ENCODE peak calls at places on chromosomes 6 and 20, in eight cellular contexts. H is psoas muscle; R is progenitor cell of endocrine pancreas; D is GM23338; P is CD4-positive, alpha-beta T cell; Q is choroid plexus epithelial cell; G is GM20000; T is HCT116. C is an unnamed sample.
A peak's percentile ranks its signal among the peaks of the same experiment; 100 is the strongest.

GRCh38 chr6:44456070-44456965 is 68.8 kb downstream of the CDC5L start:
- DNase-seq in Q (peak; percentile 75), G (peak; percentile 71), D (peak; percentile 64), H (peak; percentile 65), T (peak; percentile 41), R (no peak), P (peak; percentile 13), C (no peak)

GRCh38 chr6:24431045-24431451 is 28.3 kb downstream of the MRS2 start:
- DNase-seq in D (peak; percentile 72), H (no peak), T (peak; percentile 38), R (no peak), G (peak; percentile 33), P (no peak), Q (peak; percentile 72), C (no peak)

GRCh38 chr20:53581444-53582311 is 12.0 kb downstream of the ZNF217 start:
- DNase-seq in H (no peak), T (no peak), D (no peak), Q (no peak), P (no peak), R (no peak), G (no peak), C (peak; percentile 52)

GRCh38 chr6:155014715-155015300 is 19.7 kb downstream of the TIAM2 start:
- DNase-seq in T (no peak), G (no peak), P (no peak), R (no peak), D (peak; percentile 48), H (no peak), Q (peak; percentile 83), C (no peak)

GRCh38 chr6:83879746-83880145 is 20.3 kb downstream of the CYB5R4 start:
- DNase-seq in P (no peak), Q (no peak), G (no peak), D (no peak), H (no peak), T (no peak), R (no peak), C (no peak)

GRCh38 chr20:17674722-17675518 is 7.1 kb downstream of the RRBP1 start:
- DNase-seq in H (no peak), R (no peak), P (no peak), T (no peak), G (no peak), Q (peak; percentile 71), D (no peak), C (no peak)

GRCh38 chr6:140909156-140909555 is 1223.6 kb upstream of the GJE1 start:
- DNase-seq in D (no peak), T (no peak), G (no peak), H (no peak), P (no peak), R (no peak), Q (peak; percentile 69), C (no peak)

GRCh38 chr20:57869291-57869950 is 159.6 kb upstream of the PMEPA1 start:
- DNase-seq in T (no peak), G (no peak), D (no peak), P (no peak), R (no peak), Q (no peak), H (no peak), C (no peak)

GRCh38 chr20:50399003-50399916 is 110.9 kb upstream of the PTPN1 start:
- DNase-seq in R (no peak), G (no peak), Q (no peak), T (no peak), P (no peak), H (peak; percentile 94), D (no peak), C (no peak)

GRCh38 chr20:47989957-47990356 is 204.7 kb upstream of the SULF2 start:
- DNase-seq in H (no peak), G (no peak), Q (no peak), R (no peak), T (no peak), P (no peak), D (no peak), C (no peak)

GRCh38 chr6:137867685-137868509 is 838 bp downstream of the TNFAIP3 start:
- DNase-seq in P (peak; percentile 64), G (peak; percentile 34), Q (no peak), T (no peak), R (no peak), H (peak; percentile 57), D (peak; percentile 54), C (no peak)

GRCh38 chr6:90131091-90131490 is 165.6 kb downstream of the BACH2 start:
- DNase-seq in Q (no peak), P (no peak), D (no peak), T (no peak), H (no peak), R (no peak), G (no peak), C (no peak)

GRCh38 chr6:33277663-33278391 is 904 bp downstream of the B3GALT4 start:
- DNase-seq in G (peak; percentile 47), D (peak; percentile 46), R (no peak), P (peak; percentile 10), Q (no peak), T (no peak), H (peak; percentile 55), C (no peak)

GRCh38 chr6:78345882-78346281 is 521.5 kb upstream of the IRAK1BP1 start:
- DNase-seq in H (no peak), Q (no peak), R (no peak), P (no peak), D (peak; percentile 47), G (no peak), T (no peak), C (no peak)

GRCh38 chr6:149566372-149567193 is at the start of gene GINM1:
- DNase-seq in G (peak; percentile 47), T (no peak), R (peak; percentile 49), H (peak; percentile 76), P (no peak), Q (peak; percentile 47), D (peak; percentile 77), C (no peak)

GRCh38 chr6:56076033-56076432 is 171.3 kb downstream of the COL21A1 start:
- DNase-seq in P (no peak), G (no peak), T (no peak), D (no peak), Q (no peak), H (no peak), R (no peak), C (no peak)

DNA sequence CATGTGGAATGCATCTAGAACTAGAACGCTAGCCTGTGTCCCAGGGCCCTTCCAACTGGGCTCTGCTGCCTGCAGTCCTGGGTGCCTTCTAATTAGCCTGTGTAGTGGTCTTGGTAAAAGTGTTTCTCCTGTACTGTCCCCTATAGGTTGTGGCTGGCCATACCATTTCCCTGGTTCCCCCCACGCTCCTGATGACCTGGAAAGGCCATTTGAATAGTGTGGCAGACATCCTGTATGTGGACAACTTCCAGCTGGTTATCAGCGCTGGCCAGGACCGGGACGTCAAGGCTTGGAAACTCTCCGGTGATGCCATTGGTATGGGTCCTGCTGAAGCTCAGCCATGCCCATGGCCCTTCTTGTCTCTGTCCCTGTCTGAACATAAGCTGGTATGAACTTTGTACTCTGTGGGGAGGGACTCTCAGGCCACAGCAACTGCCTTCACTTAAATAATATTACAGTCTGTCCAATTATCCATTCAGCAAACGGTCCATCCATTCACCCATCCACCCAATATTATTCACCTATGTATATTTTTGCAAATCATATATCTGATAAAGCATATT is 60.7 kb downstream of the SUN5 start:
- DNase-seq in D (peak; percentile 18), R (no peak), H (no peak), Q (no peak), P (no peak), T (no peak), G (no peak), C (peak; percentile 62)
- TF ChIP-seq CTCF in D (peak; percentile 25), R (no peak), H (no peak), Q (no peak), P (no peak), T (no peak), G (no peak), C (no peak)

DNA sequence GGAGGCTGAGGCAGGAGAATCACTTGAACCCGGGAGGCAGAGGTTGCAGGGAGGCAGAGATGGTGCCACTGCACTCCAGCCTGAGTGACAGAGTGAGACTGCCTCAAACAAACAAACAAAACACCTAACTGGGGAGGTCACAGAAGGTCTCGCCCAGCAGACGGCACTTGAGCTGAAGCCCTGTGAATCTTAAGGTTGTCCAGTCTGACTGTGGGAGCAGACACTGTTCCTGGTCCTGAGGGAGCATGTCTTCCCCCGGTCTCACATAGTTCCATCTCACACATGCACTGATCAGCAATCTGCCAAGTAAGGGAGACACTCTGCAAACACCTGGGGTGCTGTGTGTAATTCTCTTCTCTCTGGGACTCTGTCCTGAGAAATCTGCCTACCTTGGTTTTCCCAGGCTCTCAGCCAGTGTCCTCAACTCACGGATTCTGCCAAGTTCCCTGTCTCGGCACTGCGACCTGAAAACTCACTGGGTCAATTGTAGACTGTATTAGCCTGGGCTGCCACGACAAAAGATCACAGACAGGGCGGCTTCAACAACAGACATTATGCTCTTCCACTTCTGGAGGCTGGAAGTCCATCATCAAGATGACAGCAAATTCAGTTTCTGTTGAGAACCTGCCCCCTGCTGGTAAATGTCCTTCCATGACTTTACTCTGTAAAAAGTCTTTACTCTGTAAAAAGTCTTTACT is 94.3 kb downstream of the JPH2 start:
- DNase-seq in Q (peak; percentile 81), R (no peak), H (no peak), D (peak; percentile 83), T (no peak), P (no peak), G (no peak), C (no peak)
- TF ChIP-seq CTCF in Q (peak; percentile 73), R (peak; percentile 54), H (peak; percentile 49), D (peak; percentile 55), T (peak; percentile 60), P (peak; percentile 55), G (peak; percentile 28), C (peak; percentile 75)

DNA sequence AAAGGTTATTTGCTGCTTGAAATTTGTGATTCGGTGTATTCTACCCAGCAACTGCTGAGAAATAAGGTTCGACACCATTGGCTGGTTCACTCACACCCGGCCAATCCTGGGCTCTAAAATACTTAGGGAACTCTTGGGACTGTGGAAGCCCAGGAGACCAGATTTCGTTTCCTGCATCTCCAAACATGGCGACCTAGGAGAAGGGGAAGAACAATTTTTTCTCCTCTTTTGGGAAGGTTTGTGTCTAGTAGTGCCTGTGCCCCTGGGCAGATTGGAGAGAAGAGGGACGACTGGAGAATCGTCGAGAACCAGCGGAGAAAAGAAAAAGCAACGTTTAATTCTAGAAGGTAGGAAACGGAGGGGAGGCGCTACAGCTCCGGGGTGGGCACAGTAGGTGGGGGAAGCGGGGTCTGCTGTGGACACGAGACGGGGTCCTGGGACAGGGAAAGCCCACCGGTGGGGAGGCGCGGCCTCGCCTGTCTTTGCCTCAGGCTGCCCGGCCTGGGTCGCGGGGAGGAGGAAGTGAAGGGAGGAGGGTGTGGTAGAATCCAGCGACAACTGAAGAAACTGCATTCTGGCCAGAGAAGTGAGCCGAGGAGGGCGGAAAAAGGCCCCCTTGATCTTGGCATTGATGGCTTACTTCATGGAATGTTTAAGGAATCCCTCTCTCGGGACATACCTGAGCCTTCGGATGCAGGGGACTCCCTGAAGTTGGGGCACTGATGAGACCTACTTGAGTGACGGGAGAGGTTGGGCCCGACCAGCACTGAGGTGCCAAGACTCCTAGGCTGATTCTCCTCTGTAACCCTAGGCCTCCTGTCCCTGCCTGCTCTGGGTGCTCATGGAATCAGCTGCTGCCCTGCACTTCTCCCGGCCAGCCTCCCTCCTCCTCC is at the start of gene BTN2A1:
- DNase-seq in D (peak; percentile 98), R (peak; percentile 48), G (peak; percentile 79), H (peak; percentile 81), T (peak; percentile 84), Q (peak; percentile 96), P (peak; percentile 39), C (no peak)
- TF ChIP-seq CTCF in D (peak; percentile 11), R (no peak), G (no peak), H (no peak), T (no peak), Q (peak; percentile 19), P (no peak), C (no peak)

GRCh38 chr6:30037182-30037788 is 23.8 kb upstream of the POLR1H start:
- DNase-seq in H (no peak), T (no peak), G (peak; percentile 33), R (no peak), Q (peak; percentile 49), D (peak; percentile 39), P (no peak), C (no peak)
- TF ChIP-seq CTCF in H (no peak), T (peak; percentile 40), G (peak; percentile 13), R (peak; percentile 58), Q (peak; percentile 72), D (peak; percentile 60), P (peak; percentile 46), C (peak; percentile 74)